ENCODE peak calls at places on chromosome 10, in nine cellular contexts. T is suprapubic skin, J is SK-N-SH, A is prostate gland, U is GM12891, R is HepG2, S is sigmoid colon, X is K562, K is HL-60. Q is an unnamed sample.
A peak's percentile ranks its signal among the peaks of the same experiment; 100 is the strongest.

GRCh38 chr10:130713105-130713504 is 576.9 kb downstream of the GLRX3 start:
- DNase-seq in T (no peak), J (no peak), A (no peak), U (no peak), R (no peak), S (no peak), X (no peak), K (no peak), Q (no peak)

GRCh38 chr10:1706711-1707110 is 30.6 kb downstream of the ADARB2 start:
- DNase-seq in T (no peak), J (no peak), A (no peak), U (peak; percentile 35), R (no peak), S (no peak), X (no peak), K (no peak), Q (no peak)

GRCh38 chr10:122640921-122641320 is 58.7 kb downstream of the C10orf120 start:
- DNase-seq in T (no peak), J (no peak), A (no peak), U (no peak), R (no peak), S (peak; percentile 21), X (no peak), K (no peak), Q (no peak)

GRCh38 chr10:68231106-68231901 is 609 bp downstream of the ATOH7 start:
- DNase-seq in T (no peak), J (peak; percentile 98), A (peak; percentile 19), U (peak; percentile 83), R (peak; percentile 30), S (peak; percentile 82), X (peak; percentile 80), K (peak; percentile 38), Q (no peak)

GRCh38 chr10:46297406-46298204 is 10.8 kb downstream of the ANTXRL start:
- DNase-seq in T (no peak), J (no peak), A (no peak), U (no peak), R (no peak), S (peak; percentile 50), X (no peak), K (no peak), Q (no peak)

GRCh38 chr10:103897241-103897774 is 20.7 kb downstream of the STN1 start:
- DNase-seq in T (no peak), J (no peak), A (no peak), U (no peak), R (no peak), S (no peak), X (no peak), K (no peak), Q (no peak)

GRCh38 chr10:118102116-118102515 is 55.4 kb upstream of the RAB11FIP2 start:
- DNase-seq in T (no peak), J (no peak), A (no peak), U (no peak), R (no peak), S (no peak), X (no peak), K (no peak), Q (no peak)

GRCh38 chr10:6204063-6204340 is 1.3 kb downstream of the PFKFB3 start:
- DNase-seq in T (no peak), J (peak; percentile 76), A (no peak), U (no peak), R (no peak), S (no peak), X (no peak), K (no peak), Q (no peak)

GRCh38 chr10:6347391-6347951 is 144.7 kb downstream of the PFKFB3 start:
- DNase-seq in T (no peak), J (no peak), A (no peak), U (no peak), R (no peak), S (no peak), X (no peak), K (no peak), Q (no peak)

GRCh38 chr10:131706476-131706875 is 194.3 kb upstream of the PPP2R2D start:
- DNase-seq in T (no peak), J (no peak), A (no peak), U (no peak), R (no peak), S (no peak), X (no peak), K (no peak), Q (no peak)

GRCh38 chr10:18822156-18822555 is 162.9 kb downstream of the ARL5B start:
- DNase-seq in T (no peak), J (no peak), A (no peak), U (no peak), R (peak; percentile 1), S (no peak), X (no peak), K (no peak), Q (no peak)

GRCh38 chr10:83343676-83344075 is 795.6 kb upstream of the GHITM start:
- DNase-seq in T (no peak), J (no peak), A (no peak), U (no peak), R (no peak), S (no peak), X (no peak), K (no peak), Q (peak; percentile 2)

GRCh38 chr10:71880425-71881306 is 29.6 kb upstream of the PSAP start:
- DNase-seq in T (no peak), J (peak; percentile 83), A (no peak), U (no peak), R (peak; percentile 60), S (peak; percentile 74), X (no peak), K (no peak), Q (no peak)

GRCh38 chr10:17872191-17873091 is 63.3 kb downstream of the MRC1 start:
- DNase-seq in T (no peak), J (no peak), A (no peak), U (no peak), R (peak; percentile 1), S (no peak), X (no peak), K (no peak), Q (no peak)

GRCh38 chr10:88762906-88763305 is 3.1 kb downstream of the LIPN start:
- DNase-seq in T (no peak), J (no peak), A (no peak), U (no peak), R (no peak), S (no peak), X (no peak), K (no peak), Q (no peak)

GRCh38 chr10:88756660-88757059 is 3.2 kb upstream of the LIPN start:
- DNase-seq in T (no peak), J (no peak), A (no peak), U (no peak), R (no peak), S (no peak), X (no peak), K (no peak), Q (no peak)

GRCh38 chr10:88763441-88763840 is 3.6 kb downstream of the LIPN start:
- DNase-seq in T (no peak), J (no peak), A (no peak), U (no peak), R (no peak), S (no peak), X (no peak), K (no peak), Q (no peak)

GRCh38 chr10:88755753-88756152 is 4.1 kb upstream of the LIPN start:
- DNase-seq in T (no peak), J (no peak), A (no peak), U (no peak), R (no peak), S (no peak), X (no peak), K (no peak), Q (no peak)

DNA sequence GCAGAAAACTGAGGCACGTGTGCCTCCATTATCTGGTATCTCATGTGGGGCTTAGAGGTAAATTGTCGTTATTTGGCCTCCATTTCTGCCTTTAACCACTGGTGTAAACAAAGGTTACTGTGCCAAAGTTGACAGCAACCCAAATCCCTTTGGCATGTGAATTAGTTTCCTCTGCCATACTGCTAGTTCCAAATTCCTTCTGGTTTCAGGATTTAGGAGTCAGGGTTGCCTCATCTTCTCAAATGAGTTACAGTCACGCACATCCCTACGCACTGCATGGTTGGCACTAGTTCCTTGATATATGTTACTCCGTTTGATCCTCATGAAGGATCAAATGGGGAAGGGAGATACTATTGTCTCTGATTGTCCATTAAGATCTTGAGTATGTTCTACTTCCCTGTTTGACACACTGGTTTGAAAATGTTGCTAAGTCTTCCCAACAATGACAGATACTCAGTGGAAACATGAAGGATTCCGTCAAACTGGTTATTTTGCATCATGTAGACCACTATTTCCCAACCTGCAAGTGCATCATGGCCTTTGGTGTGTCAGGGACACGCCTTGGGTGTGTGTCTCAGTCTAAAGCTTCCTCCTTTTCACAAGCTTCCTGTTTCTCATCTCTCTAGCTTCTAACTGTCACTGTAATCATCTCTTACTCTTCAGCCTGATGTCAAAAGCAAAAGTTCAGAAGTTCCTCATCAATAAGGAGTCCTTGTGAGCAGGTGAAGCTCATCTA is at the start of gene LIPN:
- DNase-seq in T (no peak), J (no peak), A (no peak), U (no peak), R (no peak), S (peak; percentile 48), X (no peak), K (peak; percentile 70), Q (no peak)
- TF ChIP-seq POLR2AphosphoS5 in T (no peak), J (no peak), A (no peak), U (no peak), R (no peak), S (no peak), X (no peak), K (peak; percentile 72), Q (no peak)

DNA sequence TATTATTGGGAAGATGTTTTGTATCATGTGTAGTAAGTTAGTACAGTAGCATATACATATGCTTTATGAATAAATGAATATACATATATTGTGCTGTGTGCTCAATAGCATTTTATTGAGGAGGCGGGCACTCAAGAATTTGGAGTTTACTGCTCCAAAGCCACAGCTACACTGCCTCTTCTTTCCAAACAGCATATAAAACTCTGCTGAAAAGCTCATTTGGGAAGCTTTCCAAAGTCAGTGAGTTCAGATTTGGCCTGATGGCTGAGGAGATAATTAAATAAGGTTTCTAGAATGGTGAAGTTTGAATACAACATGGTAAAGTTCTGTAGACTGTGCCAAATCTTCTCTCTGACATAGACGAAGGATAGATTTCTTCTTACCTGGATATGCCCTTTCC is 29.8 kb downstream of the CDK1 start:
- DNase-seq in T (no peak), J (no peak), A (no peak), U (no peak), R (no peak), S (no peak), X (no peak), K (no peak), Q (no peak)
- TF ChIP-seq POLR2AphosphoS5 in T (no peak), J (no peak), A (peak; percentile 5), U (no peak), R (no peak), S (no peak), X (no peak), K (no peak), Q (no peak)

GRCh38 chr10:97355571-97355975 is 21.0 kb upstream of the FRAT2 start:
- DNase-seq in T (no peak), J (no peak), A (peak; percentile 35), U (no peak), R (no peak), S (no peak), X (no peak), K (no peak), Q (no peak)
- TF ChIP-seq POLR2AphosphoS5 in T (no peak), J (no peak), A (peak; percentile 41), U (no peak), R (no peak), S (no peak), X (no peak), K (no peak), Q (no peak)

GRCh38 chr10:98910048-98910447 is 325.6 kb downstream of the HPSE2 start:
- DNase-seq in T (no peak), J (peak; percentile 36), A (no peak), U (no peak), R (no peak), S (no peak), X (peak; percentile 82), K (no peak), Q (no peak)

GRCh38 chr10:98908868-98909267 is 326.8 kb downstream of the HPSE2 start:
- DNase-seq in T (no peak), J (no peak), A (no peak), U (no peak), R (no peak), S (no peak), X (no peak), K (no peak), Q (no peak)
- TF ChIP-seq POLR2AphosphoS5 in T (no peak), J (no peak), A (no peak), U (no peak), R (no peak), S (no peak), X (no peak), K (no peak), Q (no peak)

Q was measured in SK-N-MC.